ENCODE peak calls at places on chromosomes 16 and 17, in six cellular contexts. T is anterior cingulate cortex, B is T-cell, K is activated T-cell treated with anti-CD3 and anti-CD28 coated beads for 1 hour, F is NT2/D1, O is astrocyte. N is an unnamed sample.

GRCh38 chr16:495127-495748 is 32.3 kb upstream of the CAPN15 start:
- DNase-seq in T (no peak), K (no peak), B (no peak), O (no peak), F (peak), N (no peak)

GRCh38 chr17:68134046-68134637 is 98.6 kb downstream of the KPNA2 start:
- DNase-seq in T (no peak), O (no peak), K (no peak), F (no peak), B (no peak), N (no peak)

GRCh38 chr17:2701161-2701995 is 10.2 kb downstream of the CLUH start:
- DNase-seq in O (no peak), K (no peak), F (no peak), T (no peak), B (no peak), N (no peak)

GRCh38 chr17:19260958-19261357 is 23.8 kb downstream of the EPN2 start:
- DNase-seq in B (no peak), T (no peak), K (no peak), O (no peak), F (no peak), N (no peak)

GRCh38 chr16:847681-848445 is 47.3 kb upstream of the GNG13 start:
- DNase-seq in T (no peak), F (no peak), K (no peak), B (no peak), O (no peak), N (no peak)

GRCh38 chr16:31421587-31421986 is 6.6 kb downstream of the COX6A2 start:
- DNase-seq in F (no peak), T (no peak), B (peak), O (no peak), K (no peak), N (no peak)

GRCh38 chr17:32161506-32162365 is 19.4 kb downstream of the RHOT1 start:
- DNase-seq in T (no peak), O (peak), B (no peak), F (no peak), K (no peak), N (no peak)

GRCh38 chr17:63497708-63498483 is 21.0 kb downstream of the ACE start:
- DNase-seq in T (no peak), K (no peak), F (no peak), O (no peak), B (no peak), N (no peak)

GRCh38 chr16:57637424-57637823 is 9.0 kb downstream of the ADGRG1 start:
- DNase-seq in K (no peak), F (no peak), T (peak), O (no peak), B (no peak), N (no peak)

N was measured in AG04449.